ENCODE peak calls at places on chromosomes 16 and 17, in seven cellular contexts. L is PC-3; C is BE2C; G is H54; J is CD8-positive, alpha-beta memory T cell; D is head of caudate nucleus; O is Daoy. Q is an unnamed sample.

GRCh38 chr17:68771867-68772515 is 170.8 kb upstream of the FAM20A start:
- DNase-seq in L (peak), C (no peak), G (peak), J (no peak), D (peak), O (peak), Q (peak)

GRCh38 chr16:72946063-72946462 is 101.9 kb downstream of the ZFHX3 start:
- DNase-seq in L (no peak), C (no peak), G (no peak), J (no peak), D (no peak), O (no peak), Q (no peak)

GRCh38 chr17:65634533-65634932 is 73.1 kb upstream of the AXIN2 start:
- DNase-seq in L (peak), C (no peak), G (no peak), J (no peak), D (no peak), O (no peak), Q (no peak)

GRCh38 chr17:63954402-63955063 is 18.2 kb downstream of the SCN4A start:
- DNase-seq in L (no peak), C (no peak), G (no peak), J (peak), D (no peak), O (no peak), Q (no peak)

GRCh38 chr16:22751104-22751667 is 62.8 kb upstream of the HS3ST2 start:
- DNase-seq in L (no peak), C (no peak), G (no peak), J (no peak), D (no peak), O (no peak), Q (no peak)

GRCh38 chr17:45218895-45219661 is 2.6 kb upstream of the FMNL1 start:
- DNase-seq in L (peak), C (peak), G (peak), J (peak), D (peak), O (peak), Q (peak)

GRCh38 chr16:3872216-3872895 is 8.2 kb downstream of the CREBBP start:
- DNase-seq in L (no peak), C (no peak), G (no peak), J (no peak), D (no peak), O (no peak), Q (no peak)

GRCh38 chr16:81863630-81864352 is 84.7 kb downstream of the PLCG2 start:
- DNase-seq in L (no peak), C (no peak), G (no peak), J (no peak), D (no peak), O (no peak), Q (no peak)

GRCh38 chr17:37750768-37751466 is 6.1 kb upstream of the HNF1B start:
- DNase-seq in L (no peak), C (no peak), G (no peak), J (no peak), D (no peak), O (no peak), Q (peak)

GRCh38 chr16:30005341-30006094 is 5.3 kb downstream of the DOC2A start:
- DNase-seq in L (peak), C (peak), G (no peak), J (no peak), D (peak), O (peak), Q (peak)

GRCh38 chr16:84659656-84660300 is 11.5 kb downstream of the KLHL36 start:
- DNase-seq in L (no peak), C (no peak), G (no peak), J (no peak), D (no peak), O (no peak), Q (no peak)

GRCh38 chr17:4665027-4665426 is 23.5 kb upstream of the ALOX15 start:
- DNase-seq in L (no peak), C (no peak), G (no peak), J (no peak), D (no peak), O (no peak), Q (no peak)

GRCh38 chr16:66641387-66641786 is 36.9 kb downstream of the CMTM3 start:
- DNase-seq in L (no peak), C (no peak), G (no peak), J (no peak), D (no peak), O (no peak), Q (no peak)

GRCh38 chr17:29212681-29213121 is 32.5 kb upstream of the MYO18A start:
- DNase-seq in L (no peak), C (no peak), G (no peak), J (no peak), D (peak), O (no peak), Q (no peak)

GRCh38 chr16:31108035-31108793 is at the start of gene BCKDK:
- DNase-seq in L (peak), C (peak), G (peak), J (peak), D (peak), O (peak), Q (peak)

GRCh38 chr17:19238167-19238505 is 970 bp downstream of the EPN2 start:
- DNase-seq in L (peak), C (peak), G (peak), J (no peak), D (peak), O (peak), Q (peak)

GRCh38 chr16:54034684-54035083 is 251.9 kb downstream of the IRX3 start:
- DNase-seq in L (no peak), C (no peak), G (no peak), J (no peak), D (no peak), O (no peak), Q (no peak)

GRCh38 chr17:79843917-79844815 is 4.9 kb upstream of the CBX4 start:
- DNase-seq in L (peak), C (peak), G (peak), J (no peak), D (peak), O (peak), Q (peak)

GRCh38 chr17:8872036-8872704 is 4.7 kb upstream of the PIK3R6 start:
- DNase-seq in L (no peak), C (no peak), G (no peak), J (no peak), D (no peak), O (no peak), Q (no peak)

GRCh38 chr17:10046786-10047609 is 141.9 kb upstream of the RCVRN start:
- DNase-seq in L (no peak), C (no peak), G (no peak), J (no peak), D (no peak), O (no peak), Q (no peak)

GRCh38 chr17:3678095-3678820 is 9.6 kb downstream of the EMC6 start:
- DNase-seq in L (peak), C (no peak), G (peak), J (no peak), D (no peak), O (no peak), Q (peak)

GRCh38 chr16:78667675-78668074 is 568.2 kb downstream of the WWOX start:
- DNase-seq in L (no peak), C (no peak), G (no peak), J (no peak), D (no peak), O (no peak), Q (no peak)

GRCh38 chr17:42598905-42599304 is 10.3 kb downstream of the RETREG3 start:
- DNase-seq in L (no peak), C (peak), G (no peak), J (no peak), D (peak), O (no peak), Q (no peak)

GRCh38 chr16:16992986-16993783 is 477.6 kb downstream of the XYLT1 start:
- DNase-seq in L (no peak), C (no peak), G (no peak), J (no peak), D (no peak), O (peak), Q (no peak)

GRCh38 chr17:77323413-77324171 is 182.8 kb downstream of the SEC14L1 start:
- DNase-seq in L (peak), C (peak), G (no peak), J (no peak), D (no peak), O (peak), Q (peak)

GRCh38 chr16:67882374-67883145 is 2.1 kb upstream of the NRN1L start:
- DNase-seq in L (no peak), C (no peak), G (no peak), J (no peak), D (peak), O (no peak), Q (no peak)

GRCh38 chr16:30644334-30644830 is 6.4 kb upstream of the PRR14 start:
- DNase-seq in L (no peak), C (no peak), G (no peak), J (no peak), D (no peak), O (no peak), Q (no peak)

GRCh38 chr16:57865746-57866528 is 63.6 kb upstream of the KIFC3 start:
- DNase-seq in L (peak), C (no peak), G (no peak), J (no peak), D (no peak), O (no peak), Q (peak)

GRCh38 chr16:66740010-66740409 is 11.4 kb downstream of the DYNC1LI2 start:
- DNase-seq in L (peak), C (peak), G (no peak), J (peak), D (no peak), O (peak), Q (peak)

GRCh38 chr17:34257299-34257985 is 2.4 kb downstream of the CCL2 start:
- DNase-seq in L (no peak), C (no peak), G (no peak), J (no peak), D (no peak), O (peak), Q (peak)

GRCh38 chr17:12958786-12959185 is 59.0 kb downstream of the ELAC2 start:
- DNase-seq in L (peak), C (no peak), G (no peak), J (no peak), D (peak), O (peak), Q (peak)

GRCh38 chr17:62916684-62917571 is 49.1 kb upstream of the TANC2 start:
- DNase-seq in L (peak), C (no peak), G (no peak), J (no peak), D (no peak), O (peak), Q (no peak)

GRCh38 chr16:4667203-4667983 is 26.0 kb upstream of the NUDT16L1 start:
- DNase-seq in L (no peak), C (no peak), G (no peak), J (no peak), D (peak), O (no peak), Q (no peak)